ENCODE peak calls at places on chromosomes 4 and X, in nine cellular contexts. D is kidney, X is suprapubic skin, G is DND-41, J is upper lobe of right lung, A is spleen, E is WERI-Rb-1, U is transverse colon, Z is foreskin keratinocyte. N is an unnamed sample.

GRCh38 chr4:7417639-7418038 is 17.1 kb downstream of the PSAPL1 start:
- DNase-seq in A (peak), X (peak), Z (no peak), D (no peak), G (no peak), E (peak), J (peak), U (peak), N (no peak)

GRCh38 chr4:123217676-123218075 is 178.9 kb upstream of the SPRY1 start:
- DNase-seq in U (no peak), A (no peak), Z (no peak), D (no peak), J (no peak), X (no peak), E (no peak), G (no peak), N (no peak)

GRCh38 chrX:85243155-85243554 is 424 bp downstream of the SATL1 start:
- DNase-seq in G (no peak), A (no peak), U (no peak), Z (no peak), J (no peak), X (no peak), E (no peak), D (no peak), N (no peak)

GRCh38 chrX:53280703-53281320 is 572 bp downstream of the IQSEC2 start:
- DNase-seq in G (no peak), X (no peak), J (no peak), Z (no peak), A (no peak), E (no peak), U (peak), D (peak), N (no peak)

GRCh38 chr4:113733685-113734084 is 27.9 kb downstream of the CAMK2D start:
- DNase-seq in U (no peak), Z (no peak), A (no peak), X (no peak), D (no peak), J (no peak), G (no peak), E (no peak), N (no peak)

GRCh38 chr4:168854216-168854921 is 155.7 kb downstream of the CBR4 start:
- DNase-seq in U (no peak), A (no peak), G (no peak), E (no peak), J (no peak), X (no peak), Z (no peak), D (no peak), N (no peak)

GRCh38 chr4:146333187-146333894 is 119.0 kb downstream of the REELD1 start:
- DNase-seq in J (no peak), A (no peak), X (no peak), E (peak), Z (peak), G (peak), U (peak), D (no peak), N (no peak)

GRCh38 chr4:5078015-5078414 is 26.7 kb downstream of the STK32B start:
- DNase-seq in X (no peak), D (no peak), A (no peak), U (no peak), J (no peak), E (no peak), G (no peak), Z (no peak), N (no peak)

GRCh38 chrX:45806410-45807121 is 605.9 kb upstream of the DIPK2B start:
- DNase-seq in E (no peak), J (no peak), U (no peak), X (no peak), A (no peak), Z (no peak), G (peak), D (no peak), N (no peak)

GRCh38 chr4:114600066-114600552 is 1.5 kb downstream of the UGT8 start:
- DNase-seq in G (no peak), Z (no peak), U (no peak), J (no peak), A (no peak), E (no peak), X (no peak), D (no peak), N (no peak)

GRCh38 chr4:115215935-115216334 is 102.5 kb upstream of the NDST4 start:
- DNase-seq in A (no peak), G (no peak), D (no peak), Z (no peak), U (no peak), E (no peak), X (no peak), J (no peak), N (no peak)

GRCh38 chrX:105323951-105324350 is 103.5 kb upstream of the TEX13A start:
- DNase-seq in D (no peak), G (no peak), U (no peak), X (no peak), J (no peak), A (no peak), E (no peak), Z (no peak), N (no peak)

GRCh38 chr4:183241322-183241640 is 78.8 kb downstream of the CLDN22 start:
- DNase-seq in E (no peak), J (no peak), Z (peak), U (no peak), G (no peak), X (no peak), D (no peak), A (no peak), N (no peak)

GRCh38 chr4:26065833-26066232 is 151.8 kb downstream of the SMIM20 start:
- DNase-seq in A (no peak), Z (no peak), U (no peak), G (no peak), E (no peak), J (no peak), X (no peak), D (no peak), N (no peak)

GRCh38 chr4:76614589-76614988 is 179.6 kb downstream of the SHROOM3 start:
- DNase-seq in Z (no peak), D (no peak), X (no peak), U (no peak), G (no peak), A (no peak), E (no peak), J (no peak), N (peak)

GRCh38 chr4:158122501-158122900 is 50.3 kb downstream of the GASK1B start:
- DNase-seq in E (no peak), X (no peak), J (no peak), U (no peak), D (no peak), G (no peak), Z (no peak), A (no peak), N (no peak)

GRCh38 chrX:30822719-30823118 is 66.3 kb downstream of the TAB3 start:
- DNase-seq in D (no peak), U (no peak), A (no peak), G (no peak), Z (no peak), X (no peak), E (no peak), J (no peak), N (no peak)

GRCh38 chrX:20412871-20413486 is 146.3 kb upstream of the RPS6KA3 start:
- DNase-seq in D (peak), A (peak), J (no peak), X (no peak), E (no peak), G (peak), Z (no peak), U (peak), N (no peak)

DNA sequence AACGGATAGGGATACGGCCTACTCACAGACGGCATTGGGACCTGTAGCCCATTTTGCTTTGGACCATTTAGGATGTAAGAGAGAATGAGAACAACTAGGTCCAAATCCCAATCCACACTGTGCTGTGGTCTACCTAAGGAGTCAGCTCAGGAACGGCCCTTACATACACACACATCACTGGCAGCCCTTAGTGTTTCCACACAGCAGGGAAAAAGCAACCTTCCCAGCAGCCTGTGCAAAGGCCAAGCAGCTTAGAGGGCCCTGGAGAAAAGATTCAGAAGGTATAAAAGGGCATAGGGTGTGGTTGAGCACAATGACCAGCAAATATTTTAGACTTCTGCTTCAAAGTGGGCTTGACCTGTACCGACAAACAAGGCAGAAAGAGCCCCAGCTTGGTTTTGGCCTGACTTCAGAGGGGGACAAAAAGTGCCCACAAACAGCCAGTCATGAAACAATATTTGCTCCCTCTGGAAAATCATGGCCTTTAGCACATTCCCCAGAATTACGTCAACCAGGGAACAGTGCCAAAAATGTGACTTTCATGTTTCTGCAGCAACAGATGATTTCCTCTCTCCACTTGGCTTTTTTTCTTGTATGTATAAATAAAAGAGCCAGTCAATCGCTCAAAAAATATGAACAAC is 359.5 kb upstream of the FGF16 start:
- DNase-seq in J (no peak), X (no peak), D (no peak), G (no peak), A (no peak), Z (no peak), U (peak), E (no peak), N (peak)
- H3K27ac ChIP-seq in J (peak), X (peak), D (peak), G (no peak), A (no peak), Z (no peak), U (no peak), E (no peak), N (peak)

DNA sequence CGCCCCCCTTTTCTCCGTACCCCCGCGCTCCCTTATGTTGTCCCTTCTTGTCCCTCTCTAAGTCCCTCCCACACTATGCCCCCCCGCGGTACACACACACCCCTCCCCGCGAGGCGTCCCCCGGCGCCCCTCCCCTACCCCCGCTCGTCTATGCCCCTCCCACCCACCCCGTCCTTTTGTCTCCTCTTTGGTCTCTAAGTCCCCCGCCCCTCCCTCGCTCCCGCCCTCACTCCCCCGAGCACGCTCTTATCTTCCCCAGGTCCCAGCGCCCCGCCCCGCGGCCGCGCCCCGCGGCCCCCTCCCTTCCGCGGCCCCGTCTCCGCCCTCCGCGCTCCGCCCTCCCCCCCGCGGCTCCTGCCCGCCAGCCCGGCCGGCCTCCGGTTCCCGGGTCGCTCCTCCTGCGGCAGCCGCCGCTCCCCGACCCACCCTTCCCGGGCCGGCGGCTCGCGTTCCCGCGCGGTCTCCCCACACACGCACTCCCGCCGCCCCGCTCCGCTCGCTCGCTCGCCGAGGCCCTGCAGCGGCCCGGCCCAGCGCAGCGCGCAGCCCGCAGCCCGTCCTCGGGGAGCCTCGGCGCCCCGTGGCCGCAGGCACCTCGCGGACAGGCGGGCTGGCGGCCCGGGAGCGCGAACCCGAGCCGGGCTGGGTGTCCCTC is 26.3 kb downstream of the UTP14A start:
- DNase-seq in U (peak), E (peak), J (peak), A (peak), Z (peak), X (peak), D (peak), G (peak), N (peak)
- H3K27ac ChIP-seq in U (peak), E (peak), J (peak), A (peak), Z (no peak), X (peak), D (peak), G (no peak), N (peak)

GRCh38 chr4:172750910-172751309 is 417.7 kb upstream of the GALNT7 start:
- DNase-seq in U (no peak), X (no peak), E (no peak), D (no peak), G (no peak), A (no peak), Z (no peak), J (no peak), N (no peak)
- H3K27ac ChIP-seq in U (no peak), X (no peak), E (no peak), D (no peak), G (no peak), A (no peak), Z (no peak), J (no peak), N (no peak)

GRCh38 chr4:111873801-111874200 is 271.5 kb upstream of the FAM241A start:
- DNase-seq in X (no peak), E (no peak), J (no peak), A (no peak), U (no peak), Z (no peak), G (no peak), D (no peak), N (no peak)

GRCh38 chr4:111869339-111869738 is 275.9 kb upstream of the FAM241A start:
- DNase-seq in J (no peak), E (no peak), A (no peak), G (no peak), Z (no peak), D (no peak), X (no peak), U (no peak), N (no peak)

GRCh38 chr4:111871802-111872201 is 273.5 kb upstream of the FAM241A start:
- DNase-seq in Z (no peak), D (no peak), U (no peak), J (no peak), X (no peak), E (no peak), A (no peak), G (no peak), N (no peak)
- H3K27ac ChIP-seq in Z (no peak), D (no peak), U (no peak), J (no peak), X (no peak), E (no peak), A (no peak), G (no peak), N (no peak)

DNA sequence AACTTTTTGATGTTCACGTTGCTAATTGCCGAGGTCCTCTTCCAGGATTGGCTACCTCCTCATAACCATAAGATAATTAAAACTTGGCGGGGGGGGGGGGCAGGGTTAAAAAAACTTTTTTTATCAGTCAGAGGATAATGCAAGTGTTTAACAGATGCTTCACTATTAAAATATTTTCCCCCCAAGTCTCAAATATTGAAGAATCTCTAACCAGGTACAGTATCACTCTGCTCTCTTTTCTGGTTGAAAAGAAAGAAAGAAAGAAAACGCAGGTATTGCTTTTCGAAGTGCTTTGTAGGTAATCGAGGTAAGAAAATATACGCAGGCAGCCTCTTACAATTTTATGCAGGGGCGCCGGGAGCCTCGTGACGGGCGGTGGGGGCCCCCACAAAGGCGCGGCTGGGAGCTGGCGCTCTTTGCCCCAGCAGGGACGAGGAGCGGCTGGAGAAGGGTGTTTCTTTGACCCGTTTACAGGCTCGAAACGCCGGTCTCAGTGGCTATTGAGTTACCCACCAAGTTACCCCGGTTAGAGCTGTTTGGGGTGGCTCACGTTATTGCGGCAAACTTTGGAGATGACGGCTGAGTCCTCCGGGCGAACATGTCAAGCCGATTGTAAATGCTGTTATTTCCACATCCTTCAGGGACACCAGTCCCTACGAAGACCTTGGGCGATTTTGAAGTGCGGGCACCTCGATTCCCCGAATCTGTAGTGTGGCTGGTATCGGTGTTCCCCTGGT is 465 bp upstream of the HAND2 start:
- DNase-seq in A (no peak), G (no peak), D (no peak), U (no peak), E (no peak), Z (no peak), J (no peak), X (no peak), N (no peak)
- H3K27ac ChIP-seq in A (no peak), G (no peak), D (no peak), U (peak), E (no peak), Z (no peak), J (no peak), X (no peak), N (peak)

GRCh38 chr4:83339573-83339972 is 4.9 kb upstream of the HPSE start:
- DNase-seq in G (no peak), E (no peak), A (no peak), J (no peak), U (no peak), X (no peak), Z (no peak), D (no peak), N (no peak)
- H3K27ac ChIP-seq in G (no peak), E (no peak), A (no peak), J (no peak), U (no peak), X (no peak), Z (no peak), D (no peak), N (no peak)

GRCh38 chr4:41144812-41145211 is 69.5 kb downstream of the APBB2 start:
- DNase-seq in X (no peak), U (no peak), J (no peak), A (no peak), Z (peak), G (no peak), E (no peak), D (no peak), N (no peak)

GRCh38 chr4:41145571-41146078 is 68.7 kb downstream of the APBB2 start:
- DNase-seq in G (no peak), J (no peak), X (no peak), E (no peak), Z (no peak), A (no peak), D (no peak), U (no peak), N (no peak)

GRCh38 chr4:41148292-41148691 is 66.0 kb downstream of the APBB2 start:
- DNase-seq in D (no peak), X (no peak), U (no peak), A (no peak), G (no peak), E (no peak), Z (no peak), J (no peak), N (no peak)

GRCh38 chr4:41146716-41147506 is 67.4 kb downstream of the APBB2 start:
- DNase-seq in U (no peak), A (no peak), X (no peak), G (no peak), E (no peak), Z (no peak), J (no peak), D (no peak), N (no peak)

GRCh38 chr4:41146196-41146595 is 68.1 kb downstream of the APBB2 start:
- DNase-seq in A (no peak), Z (no peak), U (no peak), D (no peak), G (no peak), J (no peak), E (no peak), X (no peak), N (no peak)
- H3K27ac ChIP-seq in A (peak), Z (no peak), U (peak), D (no peak), G (no peak), J (no peak), E (no peak), X (peak), N (peak)

GRCh38 chrX:11103006-11103405 is 8.1 kb upstream of the HCCS start:
- DNase-seq in X (no peak), G (no peak), U (no peak), J (no peak), Z (no peak), E (no peak), D (no peak), A (no peak), N (no peak)

GRCh38 chrX:11103751-11104150 is 7.4 kb upstream of the HCCS start:
- DNase-seq in J (no peak), U (no peak), Z (no peak), A (no peak), X (no peak), E (no peak), G (no peak), D (no peak), N (no peak)

GRCh38 chrX:11097920-11098319 is 13.2 kb upstream of the HCCS start:
- DNase-seq in U (no peak), E (no peak), G (no peak), J (no peak), Z (no peak), X (no peak), D (no peak), A (no peak), N (no peak)

GRCh38 chrX:11099465-11099864 is 11.7 kb upstream of the HCCS start:
- DNase-seq in A (no peak), G (no peak), X (no peak), J (no peak), E (no peak), D (no peak), U (no peak), Z (no peak), N (no peak)

GRCh38 chrX:11100281-11101035 is 10.7 kb upstream of the HCCS start:
- DNase-seq in U (peak), Z (no peak), E (peak), G (no peak), X (no peak), J (no peak), A (no peak), D (no peak), N (no peak)
- H3K27ac ChIP-seq in U (peak), Z (peak), E (no peak), G (no peak), X (no peak), J (no peak), A (no peak), D (no peak), N (peak)

N was measured in thoracic aorta.